ENCODE peak calls at places on chromosome X, in seven cellular contexts. M is HFFc6, F is pancreas, Q is uterus, Z is OCI-LY7, E is type B pancreatic cell, V is ovary. G is an unnamed sample.

GRCh38 chrX:34655496-34656258 is 1.4 kb downstream of the TMEM47 start:
- DNase-seq in V (peak), Z (no peak), Q (no peak), F (no peak), E (no peak), M (no peak), G (no peak)

GRCh38 chrX:19579485-19579884 is 64.2 kb upstream of the MAP3K15 start:
- DNase-seq in V (no peak), Z (no peak), M (peak), E (no peak), F (no peak), Q (no peak), G (no peak)

GRCh38 chrX:13754765-13755164 is 20.2 kb downstream of the OFD1 start:
- DNase-seq in Q (no peak), E (no peak), M (no peak), V (no peak), F (no peak), Z (no peak), G (no peak)

GRCh38 chrX:110394653-110395052 is 36.0 kb downstream of the RTL9 start:
- DNase-seq in F (no peak), E (no peak), M (peak), Z (no peak), V (no peak), Q (no peak), G (no peak)

GRCh38 chrX:7061429-7061828 is 86.1 kb upstream of the STS start:
- DNase-seq in F (no peak), Q (no peak), M (no peak), Z (no peak), E (no peak), V (no peak), G (no peak)

GRCh38 chrX:153672531-153673397 is 849 bp downstream of the PNCK start:
- DNase-seq in Z (no peak), Q (no peak), M (no peak), F (peak), V (no peak), E (no peak), G (no peak)

GRCh38 chrX:153925739-153926593 is at the start of gene ARHGAP4:
- DNase-seq in Z (peak), Q (no peak), E (no peak), V (no peak), M (no peak), F (no peak), G (peak)

GRCh38 chrX:108199691-108200090 is 108.1 kb downstream of the ATG4A start:
- DNase-seq in M (peak), F (no peak), E (no peak), Z (peak), Q (peak), V (peak), G (peak)

GRCh38 chrX:49186125-49187027 is at the start of gene PRICKLE3:
- DNase-seq in Q (peak), E (no peak), F (peak), V (peak), Z (peak), M (peak), G (peak)

GRCh38 chrX:72666451-72666850 is 47.7 kb downstream of the PHKA1 start:
- DNase-seq in Z (no peak), Q (no peak), F (no peak), V (no peak), E (no peak), M (no peak), G (no peak)

GRCh38 chrX:70421618-70422017 is 1.5 kb upstream of the GDPD2 start:
- DNase-seq in V (no peak), Z (no peak), M (no peak), F (no peak), E (no peak), Q (no peak), G (no peak)

GRCh38 chrX:74422576-74423288 is 1.4 kb downstream of the SLC16A2 start:
- DNase-seq in Z (no peak), E (peak), V (peak), F (peak), M (peak), Q (peak), G (peak)

GRCh38 chrX:129566081-129566480 is 26.0 kb downstream of the OCRL start:
- DNase-seq in E (no peak), Z (no peak), V (no peak), M (no peak), Q (no peak), F (no peak), G (no peak)

GRCh38 chrX:17005712-17006372 is 59.4 kb downstream of the REPS2 start:
- DNase-seq in Z (no peak), E (no peak), M (no peak), F (no peak), Q (no peak), V (no peak), G (no peak)

GRCh38 chrX:46263494-46263893 is 281.7 kb downstream of the ZNF674 start:
- DNase-seq in Q (no peak), Z (no peak), E (no peak), F (no peak), V (no peak), M (no peak), G (no peak)

GRCh38 chrX:6223516-6223915 is 5.2 kb downstream of the NLGN4X start:
- DNase-seq in V (no peak), M (no peak), Z (no peak), Q (no peak), E (no peak), F (no peak), G (no peak)

GRCh38 chrX:21047034-21047455 is 327.2 kb upstream of the CNKSR2 start:
- DNase-seq in V (no peak), F (no peak), Q (no peak), E (no peak), M (no peak), Z (no peak), G (no peak)

GRCh38 chrX:43707812-43708548 is 51.9 kb downstream of the MAOA start:
- DNase-seq in Z (no peak), V (peak), E (no peak), M (no peak), Q (peak), F (no peak), G (no peak)

GRCh38 chrX:81120936-81121351 is 80.8 kb downstream of the HMGN5 start:
- DNase-seq in F (no peak), E (no peak), M (peak), Q (peak), V (no peak), Z (peak), G (peak)

GRCh38 chrX:37872303-37872655 is 24.9 kb upstream of the DYNLT3 start:
- DNase-seq in F (no peak), V (no peak), Q (no peak), Z (no peak), M (no peak), E (no peak), G (no peak)

GRCh38 chrX:21373637-21374162 is 518 bp upstream of the CNKSR2 start:
- DNase-seq in F (no peak), M (no peak), Q (no peak), V (no peak), Z (no peak), E (no peak), G (no peak)

GRCh38 chrX:26262121-26262523 is 46.2 kb downstream of the MAGEB5 start:
- DNase-seq in V (no peak), Q (no peak), M (no peak), Z (no peak), E (no peak), F (no peak), G (no peak)

GRCh38 chrX:118724775-118725174 is 2.6 kb upstream of the IL13RA1 start:
- DNase-seq in F (no peak), Q (no peak), E (no peak), Z (no peak), V (no peak), M (no peak), G (no peak)

GRCh38 chrX:47239898-47240545 is 7.2 kb downstream of the USP11 start:
- DNase-seq in M (no peak), V (no peak), F (no peak), E (no peak), Q (no peak), Z (no peak), G (no peak)

GRCh38 chrX:2500681-2501151 is at the start of the genes DHRSX and ZBED1:
- DNase-seq in Z (peak), M (no peak), E (no peak), Q (no peak), V (peak), F (peak), G (peak)

GRCh38 chrX:40099046-40099968 is 1.5 kb upstream of the BCOR start:
- DNase-seq in Z (peak), Q (peak), E (no peak), M (no peak), V (peak), F (peak), G (peak)

GRCh38 chrX:17773221-17773876 is 36.1 kb downstream of the SCML1 start:
- DNase-seq in Q (no peak), Z (no peak), E (no peak), V (no peak), F (no peak), M (no peak), G (no peak)

GRCh38 chrX:19554786-19555185 is 39.5 kb upstream of the MAP3K15 start:
- DNase-seq in V (no peak), F (no peak), Z (no peak), Q (no peak), E (no peak), M (peak), G (no peak)

GRCh38 chrX:123513585-123514278 is 219.1 kb downstream of the THOC2 start:
- DNase-seq in V (no peak), M (no peak), E (no peak), Z (no peak), Q (no peak), F (no peak), G (no peak)

GRCh38 chrX:131136776-131137175 is 78.6 kb downstream of the ARHGAP36 start:
- DNase-seq in Q (no peak), F (no peak), E (no peak), V (no peak), Z (no peak), M (no peak), G (no peak)

GRCh38 chrX:3440981-3441380 is 94.5 kb upstream of the MXRA5 start:
- DNase-seq in M (no peak), Z (no peak), F (no peak), Q (no peak), V (no peak), E (no peak), G (no peak)

GRCh38 chrX:71938371-71938770 is 27.7 kb downstream of the NHSL2 start:
- DNase-seq in Z (no peak), E (no peak), V (no peak), F (no peak), M (no peak), Q (no peak), G (no peak)

GRCh38 chrX:110944793-110945466 is 149.3 kb upstream of the CHRDL1 start:
- DNase-seq in V (no peak), Z (no peak), Q (no peak), F (peak), M (no peak), E (no peak), G (no peak)

GRCh38 chrX:108299101-108299591 is 139.1 kb downstream of the COL4A6 start:
- DNase-seq in M (no peak), Q (no peak), E (no peak), Z (no peak), F (no peak), V (peak), G (no peak)

GRCh38 chrX:15946783-15947550 is 92.4 kb upstream of the AP1S2 start:
- DNase-seq in M (peak), F (no peak), V (no peak), Z (no peak), Q (no peak), E (no peak), G (no peak)

GRCh38 chrX:9534686-9535085 is 69.8 kb downstream of the TBL1X start:
- DNase-seq in F (no peak), V (no peak), M (peak), Q (peak), E (no peak), Z (no peak), G (no peak)

GRCh38 chrX:121389976-121390709 is 342.7 kb downstream of the GLUD2 start:
- DNase-seq in E (no peak), V (no peak), Q (no peak), M (no peak), Z (no peak), F (no peak), G (no peak)

DNA sequence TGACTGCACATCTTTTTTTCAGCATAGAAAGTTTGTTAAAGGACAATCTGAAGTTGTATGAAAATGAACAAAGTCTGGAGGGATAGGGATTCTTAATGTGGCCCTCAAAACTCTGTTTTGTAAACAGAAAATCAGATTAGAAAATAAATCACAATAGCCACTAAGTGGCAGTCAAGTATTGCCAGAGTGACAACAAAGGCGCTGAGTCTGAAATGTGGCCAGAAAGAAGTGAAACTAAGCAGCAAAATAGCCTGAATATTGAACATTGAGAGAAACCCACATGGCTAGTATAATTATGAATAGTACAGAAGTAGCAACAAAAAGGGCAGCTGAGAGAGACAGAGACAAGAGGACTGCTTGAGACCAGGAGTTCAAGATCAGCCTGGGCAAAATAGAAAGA is 81.1 kb upstream of the CT45A1 start:
- DNase-seq in Z (peak), Q (no peak), E (no peak), M (no peak), F (no peak), V (no peak), G (peak)
- TF ChIP-seq CTCF in Z (peak), Q (no peak), E (no peak), M (no peak), F (no peak), V (no peak), G (no peak)

GRCh38 chrX:139720979-139721378 is 13.0 kb upstream of the MCF2 start:
- DNase-seq in E (no peak), F (no peak), Q (no peak), M (no peak), V (no peak), Z (no peak), G (no peak)
- TF ChIP-seq CTCF in E (no peak), F (no peak), Q (no peak), M (no peak), V (no peak), Z (no peak), G (no peak)

GRCh38 chrX:132227383-132228112 is 8.3 kb upstream of the RAP2C start:
- DNase-seq in Z (no peak), Q (no peak), M (no peak), V (no peak), E (no peak), F (no peak), G (no peak)

GRCh38 chrX:132231587-132231986 is 12.3 kb upstream of the RAP2C start:
- DNase-seq in Q (no peak), F (no peak), M (no peak), V (no peak), E (no peak), Z (no peak), G (no peak)

DNA sequence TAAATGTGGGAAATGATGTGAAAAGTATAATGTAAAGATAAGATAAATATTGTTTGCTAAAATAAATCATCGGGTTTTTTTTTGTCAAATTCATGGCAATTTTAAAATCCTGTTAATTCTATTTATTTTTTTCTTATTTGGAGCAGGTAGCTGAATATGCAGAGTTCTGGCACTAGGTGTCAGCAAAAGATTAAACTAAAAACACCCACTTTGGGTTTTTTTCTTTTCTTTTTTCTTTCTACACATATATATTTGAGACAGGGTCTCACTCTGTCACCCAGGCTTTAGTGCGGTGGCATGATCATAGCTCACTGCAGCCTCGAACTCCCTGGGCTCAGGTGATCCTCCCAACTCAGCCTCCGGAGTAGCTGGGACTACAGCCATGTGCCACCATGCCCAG is 6.9 kb upstream of the RAP2C start:
- DNase-seq in Z (peak), E (no peak), V (no peak), Q (no peak), M (no peak), F (no peak), G (no peak)
- TF ChIP-seq CTCF in Z (peak), E (peak), V (no peak), Q (peak), M (peak), F (peak), G (no peak)

DNA sequence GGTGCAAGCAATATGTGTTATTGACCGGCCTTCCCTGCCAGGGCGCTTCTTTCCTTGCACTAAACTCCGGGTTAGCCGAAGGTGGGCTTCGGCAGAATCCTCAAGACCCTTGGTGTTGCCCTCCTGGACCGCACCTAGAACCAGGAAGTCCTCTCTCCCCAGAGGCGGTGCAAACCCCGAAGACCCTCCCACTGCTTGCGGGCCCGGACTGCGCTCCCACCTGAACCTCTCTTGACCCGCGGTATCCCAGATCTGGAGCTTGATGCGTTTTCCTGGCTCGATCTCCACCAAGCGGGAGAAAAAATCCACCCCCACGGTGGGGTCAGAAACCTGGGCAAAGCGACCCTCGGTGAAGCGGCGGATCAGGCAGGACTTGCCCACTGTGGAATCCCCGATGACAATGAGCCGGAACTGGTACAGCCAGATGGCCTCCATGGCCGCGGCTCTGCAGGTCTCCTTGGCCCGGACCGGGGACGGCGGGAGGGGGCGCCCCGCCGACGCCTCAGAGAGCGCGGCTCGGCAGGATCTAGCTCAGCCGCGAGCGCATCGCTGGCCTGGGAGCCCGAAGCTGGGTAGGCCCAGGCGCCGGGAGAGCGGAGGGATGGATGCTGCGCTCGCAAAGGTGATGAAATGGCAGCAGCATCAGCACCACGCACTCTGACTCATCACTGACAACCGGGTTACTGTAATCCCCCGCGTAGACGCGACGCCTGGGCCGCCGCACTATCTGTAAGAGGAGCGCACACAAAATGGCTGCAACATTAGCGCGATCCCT is at the start of gene RAB39B:
- DNase-seq in M (peak), Z (peak), Q (peak), F (peak), E (no peak), V (peak), G (peak)
- TF ChIP-seq CTCF in M (no peak), Z (peak), Q (no peak), F (no peak), E (no peak), V (no peak), G (peak)

DNA sequence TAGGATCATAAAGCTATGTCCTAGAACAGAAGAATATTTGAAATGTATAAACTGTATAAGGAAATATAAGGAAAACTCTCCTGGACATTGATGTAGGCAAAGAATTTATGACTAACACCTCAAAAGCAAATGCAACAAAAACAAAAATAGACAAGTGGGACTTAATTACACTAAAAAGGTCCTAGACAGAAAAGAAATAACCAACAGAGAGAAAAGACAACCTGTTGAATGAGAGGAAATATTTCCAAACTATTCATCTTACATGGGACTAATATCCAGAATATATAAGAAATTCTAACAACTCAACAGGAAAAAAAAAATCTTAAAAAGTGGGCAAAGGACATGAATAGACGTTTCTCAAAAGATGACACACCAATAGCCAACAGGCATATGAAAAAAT is 54.4 kb upstream of the PRDX4 start:
- DNase-seq in Z (no peak), Q (no peak), V (no peak), M (no peak), F (no peak), E (no peak), G (no peak)
- TF ChIP-seq CTCF in Z (no peak), Q (no peak), V (no peak), M (no peak), F (no peak), E (no peak), G (no peak)

DNA sequence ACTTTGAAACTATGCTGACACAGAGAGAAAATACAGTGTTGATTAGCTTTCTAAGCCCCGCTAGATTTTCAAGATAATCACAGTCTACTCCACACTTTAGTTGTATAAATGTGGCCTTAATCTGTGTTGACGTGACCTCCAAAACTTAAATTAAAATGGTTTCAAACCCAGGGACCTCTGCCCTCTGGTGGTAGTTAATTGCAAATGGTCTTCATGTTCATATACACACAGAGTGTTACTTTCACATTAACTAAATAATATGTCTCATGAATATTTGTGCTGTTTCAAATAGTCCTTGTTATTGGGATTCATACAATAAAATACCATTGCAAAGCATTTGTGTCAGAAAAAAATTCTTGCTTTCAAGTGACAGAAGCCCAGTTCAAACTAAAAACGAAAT is 64.3 kb downstream of the TASL start:
- DNase-seq in Z (peak), E (no peak), F (no peak), M (no peak), Q (no peak), V (no peak), G (peak)
- TF ChIP-seq CTCF in Z (peak), E (peak), F (peak), M (peak), Q (no peak), V (no peak), G (no peak)

GRCh38 chrX:103776586-103776985 is at the start of gene PLP1:
- DNase-seq in Z (no peak), V (no peak), Q (no peak), M (no peak), E (no peak), F (no peak), G (no peak)
- TF ChIP-seq CTCF in Z (no peak), V (no peak), Q (no peak), M (no peak), E (no peak), F (no peak), G (no peak)